ENCODE peak calls at places on chromosomes 16 and 17, in seven cellular contexts. C is neural progenitor cell; D is tibial artery; P is adipocyte; O is naive thymus-derived CD4-positive, alpha-beta T cell; K is prostate gland; Z is gastrocnemius medialis. H is an unnamed sample. For H3K27me3, the result is how much of the 10 kb centered on the place peaks cover.

GRCh38 chr16:59179446-59180082 is 445.4 kb upstream of the GOT2 start:
- DNase-seq in C (no peak), D (no peak), P (no peak), O (no peak), K (no peak), Z (no peak), H (no peak)

GRCh38 chr16:5916711-5917191 is 819.2 kb upstream of the EEF2KMT start:
- DNase-seq in C (peak), D (no peak), P (no peak), O (no peak), K (no peak), Z (no peak), H (no peak)

GRCh38 chr17:2172447-2172938 is 117.6 kb downstream of the HIC1 start:
- DNase-seq in C (peak), D (no peak), P (peak), O (no peak), K (no peak), Z (no peak), H (no peak)

GRCh38 chr17:43020789-43021738 is 1.1 kb downstream of the VAT1 start:
- DNase-seq in C (peak), D (peak), P (peak), O (peak), K (peak), Z (peak), H (peak)

GRCh38 chr16:87897563-87898505 is 28.5 kb upstream of the SLC7A5 start:
- DNase-seq in C (no peak), D (no peak), P (no peak), O (no peak), K (no peak), Z (no peak), H (no peak)

GRCh38 chr17:72424505-72425117 is 303.8 kb downstream of the SOX9 start:
- DNase-seq in C (no peak), D (no peak), P (no peak), O (no peak), K (no peak), Z (no peak), H (no peak)

GRCh38 chr17:61140386-61140785 is 259.3 kb upstream of the TBX2 start:
- DNase-seq in C (no peak), D (no peak), P (peak), O (no peak), K (no peak), Z (no peak), H (no peak)

GRCh38 chr17:59853168-59853918 is 39.4 kb downstream of the TUBD1 start:
- DNase-seq in C (peak), D (no peak), P (peak), O (no peak), K (peak), Z (no peak), H (no peak)

GRCh38 chr17:16313159-16314090 is 39.8 kb downstream of the CENPV start:
- DNase-seq in C (no peak), D (no peak), P (no peak), O (no peak), K (no peak), Z (no peak), H (no peak)

GRCh38 chr17:38693700-38694329 is 11.3 kb upstream of the MLLT6 start:
- DNase-seq in C (no peak), D (peak), P (peak), O (no peak), K (peak), Z (peak), H (peak)

GRCh38 chr16:57503366-57503765 is 17.1 kb upstream of the DOK4 start:
- DNase-seq in C (no peak), D (no peak), P (no peak), O (no peak), K (no peak), Z (no peak), H (no peak)

GRCh38 chr16:60815865-60816264 is 1220.4 kb downstream of the CDH8 start:
- DNase-seq in C (no peak), D (no peak), P (no peak), O (no peak), K (no peak), Z (no peak), H (no peak)

GRCh38 chr16:73057369-73058210 is 9.7 kb upstream of the ZFHX3 start:
- DNase-seq in C (peak), D (no peak), P (peak), O (no peak), K (no peak), Z (no peak), H (peak)

GRCh38 chr16:63613701-63614100 is 1508.2 kb downstream of the CDH11 start:
- DNase-seq in C (no peak), D (no peak), P (peak), O (no peak), K (no peak), Z (no peak), H (no peak)

GRCh38 chr17:78563189-78564145 is 13.7 kb downstream of the DNAH17 start:
- DNase-seq in C (no peak), D (peak), P (no peak), O (no peak), K (no peak), Z (peak), H (peak)

GRCh38 chr17:602436-602835 is 112.2 kb downstream of the VPS53 start:
- DNase-seq in C (no peak), D (no peak), P (no peak), O (no peak), K (no peak), Z (peak), H (no peak)

GRCh38 chr17:61848247-61848646 is 15.1 kb downstream of the BRIP1 start:
- DNase-seq in C (no peak), D (no peak), P (no peak), O (no peak), K (no peak), Z (no peak), H (no peak)

GRCh38 chr17:34025179-34025551 is 229.9 kb upstream of the CCL2 start:
- DNase-seq in C (no peak), D (no peak), P (no peak), O (no peak), K (no peak), Z (no peak), H (no peak)

GRCh38 chr17:31416503-31416923 is 25.0 kb downstream of the RAB11FIP4 start:
- DNase-seq in C (peak), D (no peak), P (no peak), O (no peak), K (no peak), Z (no peak), H (no peak)

GRCh38 chr16:68286153-68287074 is 22.1 kb downstream of the SLC7A6 start:
- DNase-seq in C (no peak), D (no peak), P (no peak), O (peak), K (no peak), Z (no peak), H (no peak)

GRCh38 chr17:77140878-77141767 is at the start of gene SEC14L1:
- DNase-seq in C (peak), D (peak), P (peak), O (peak), K (peak), Z (peak), H (peak)

GRCh38 chr17:33932996-33933395 is 322.1 kb upstream of the CCL2 start:
- DNase-seq in C (no peak), D (no peak), P (no peak), O (no peak), K (no peak), Z (no peak), H (no peak)

GRCh38 chr17:37488009-37488604 is 1.6 kb upstream of the DUSP14 start:
- DNase-seq in C (peak), D (no peak), P (peak), O (peak), K (peak), Z (no peak), H (no peak)

GRCh38 chr16:49651980-49652379 is 203.9 kb downstream of the ZNF423 start:
- DNase-seq in C (no peak), D (no peak), P (no peak), O (no peak), K (no peak), Z (no peak), H (peak)

GRCh38 chr16:21950782-21951521 is 2.2 kb upstream of the UQCRC2 start:
- DNase-seq in C (peak), D (no peak), P (peak), O (peak), K (no peak), Z (no peak), H (no peak)

GRCh38 chr17:9309216-9309615 is 266.4 kb downstream of the STX8 start:
- DNase-seq in C (peak), D (no peak), P (no peak), O (no peak), K (no peak), Z (no peak), H (no peak)

GRCh38 chr17:40290629-40291296 is 3.1 kb downstream of the CDC6 start:
- DNase-seq in C (peak), D (peak), P (peak), O (peak), K (peak), Z (no peak), H (no peak)

GRCh38 chr17:29059281-29059680 is 16.3 kb downstream of the PIPOX start:
- DNase-seq in C (no peak), D (no peak), P (peak), O (no peak), K (no peak), Z (no peak), H (no peak)

GRCh38 chr17:64410750-64411490 is 20.3 kb upstream of the PECAM1 start:
- DNase-seq in C (peak), D (no peak), P (no peak), O (no peak), K (no peak), Z (no peak), H (no peak)

GRCh38 chr17:73531171-73531570 is 113.1 kb downstream of the SDK2 start:
- DNase-seq in C (no peak), D (no peak), P (no peak), O (no peak), K (no peak), Z (no peak), H (no peak)

GRCh38 chr16:75256059-75256870 is 4.8 kb upstream of the BCAR1 start:
- DNase-seq in C (no peak), D (peak), P (no peak), O (no peak), K (no peak), Z (peak), H (peak)

GRCh38 chr16:75260856-75261589 is 9.6 kb upstream of the BCAR1 start:
- DNase-seq in C (no peak), D (no peak), P (no peak), O (no peak), K (no peak), Z (no peak), H (no peak)

GRCh38 chr16:75257886-75258806 is 6.7 kb upstream of the BCAR1 start:
- DNase-seq in C (no peak), D (no peak), P (no peak), O (no peak), K (no peak), Z (peak), H (peak)

GRCh38 chr16:75256871-75257343 is 5.5 kb upstream of the BCAR1 start:
- DNase-seq in C (peak), D (no peak), P (peak), O (no peak), K (no peak), Z (peak), H (peak)

GRCh38 chr16:75258807-75259141 is 7.3 kb upstream of the BCAR1 start:
- DNase-seq in C (no peak), D (no peak), P (no peak), O (no peak), K (no peak), Z (no peak), H (no peak)
- H3K27me3 ChIP-seq in C (under half), D (under half), P (under half), O (under half), K (under half), Z (under half), H (under half)

GRCh38 chr17:56595831-56596740 is 2.6 kb downstream of the NOG start:
- DNase-seq in C (peak), D (peak), P (peak), O (peak), K (no peak), Z (peak), H (no peak)
- H3K27me3 ChIP-seq in C (half or more), D (under half), P (under half), O (under half), K (under half), Z (under half), H (under half)

DNA sequence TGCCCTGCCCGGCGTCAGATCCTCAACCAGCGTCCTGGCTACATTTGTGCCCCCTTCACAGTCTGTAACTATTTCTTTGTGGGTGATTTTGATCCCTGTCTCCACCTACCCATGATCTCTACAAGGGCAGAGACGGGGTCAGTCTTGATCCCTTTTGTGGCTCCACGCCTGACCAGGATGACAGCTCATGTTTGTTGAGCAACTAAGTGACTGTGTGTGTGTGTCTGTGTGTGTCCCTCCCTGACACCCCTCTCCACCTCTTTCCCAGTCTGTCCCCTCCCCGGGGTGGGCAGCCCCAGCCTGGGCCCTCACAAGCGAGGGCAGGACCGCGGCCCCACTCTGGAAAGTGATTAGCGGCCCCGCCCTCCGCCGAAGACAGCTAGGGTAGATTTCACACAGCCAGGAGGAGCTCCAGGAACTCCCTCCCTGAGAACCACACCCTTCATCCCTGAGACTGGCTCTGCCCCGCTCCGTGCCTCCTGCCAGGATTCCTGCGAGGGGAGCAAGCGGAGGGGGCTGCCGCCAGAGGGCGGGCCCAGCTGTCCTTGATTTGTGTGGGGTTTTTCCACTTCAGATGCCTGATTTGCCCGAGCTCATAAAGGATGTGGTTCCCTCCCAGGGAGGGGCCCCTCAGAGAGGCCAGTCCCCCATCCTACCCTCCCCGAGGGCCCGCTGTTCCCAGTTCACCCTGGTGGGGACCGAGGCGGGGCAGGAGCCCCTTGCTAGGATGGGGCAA is 5.3 kb upstream of the HS3ST6 start:
- DNase-seq in C (peak), D (no peak), P (peak), O (no peak), K (no peak), Z (no peak), H (no peak)
- H3K27me3 ChIP-seq in C (half or more), D (under half), P (half or more), O (under half), K (under half), Z (half or more), H (under half)

GRCh38 chr17:47739150-47739549 is 6.1 kb downstream of the TBX21 start:
- DNase-seq in C (no peak), D (no peak), P (no peak), O (no peak), K (no peak), Z (no peak), H (no peak)

GRCh38 chr17:47738178-47738577 is 5.1 kb downstream of the TBX21 start:
- DNase-seq in C (no peak), D (no peak), P (no peak), O (no peak), K (no peak), Z (no peak), H (no peak)

GRCh38 chr17:47742319-47743181 is 9.5 kb downstream of the TBX21 start:
- DNase-seq in C (peak), D (no peak), P (no peak), O (peak), K (no peak), Z (no peak), H (no peak)

GRCh38 chr17:47741793-47742145 is 8.7 kb downstream of the TBX21 start:
- DNase-seq in C (no peak), D (no peak), P (no peak), O (no peak), K (no peak), Z (no peak), H (no peak)

DNA sequence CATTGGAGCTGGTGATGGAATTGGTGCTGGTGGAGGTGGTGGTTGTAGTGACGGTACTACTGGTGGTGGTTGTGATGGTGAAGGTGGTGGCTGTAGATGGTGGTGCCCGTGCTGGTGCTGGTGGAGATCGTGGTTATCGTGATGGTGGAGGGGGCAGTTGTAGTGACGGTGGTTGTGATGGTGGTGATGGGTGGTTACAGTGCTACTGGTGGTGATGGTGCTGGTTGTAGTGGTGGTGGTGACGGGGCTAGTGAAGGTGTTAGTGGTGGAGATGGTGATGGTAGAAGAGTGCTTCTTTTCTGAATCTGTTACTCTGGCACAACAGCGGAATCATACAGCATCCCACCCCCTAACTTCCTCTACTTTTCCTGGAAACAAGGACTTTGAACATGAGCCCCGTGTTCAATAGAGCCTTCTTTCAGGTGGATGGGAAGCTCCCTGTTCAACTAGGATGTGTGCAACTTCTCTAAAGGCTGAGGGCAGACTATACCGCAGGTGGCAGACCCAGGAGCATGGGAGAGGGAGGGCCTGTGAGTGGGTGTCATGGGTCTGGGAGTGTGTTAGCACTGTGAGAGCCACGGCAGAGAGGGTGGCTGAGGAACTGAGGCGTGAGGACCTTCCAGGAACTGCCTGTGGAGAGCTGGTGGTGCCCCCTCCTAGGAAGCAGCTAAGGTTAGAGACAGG is 8.2 kb downstream of the TBX21 start:
- DNase-seq in C (no peak), D (no peak), P (no peak), O (no peak), K (no peak), Z (no peak), H (no peak)
- H3K27me3 ChIP-seq in C (under half), D (under half), P (half or more), O (under half), K (under half), Z (under half), H (under half)